ENCODE peak calls at places on chromosomes 1 and 21, in seven cellular contexts. N is AG04449, T is heart right ventricle, O is tibial nerve, U is LNCaP clone FGC, L is bronchial epithelial cell, G is heart left ventricle. E is an unnamed sample.

GRCh38 chr1:220755316-220755715 is 7.2 kb downstream of the MTARC2 start:
- DNase-seq in L (no peak), G (no peak), U (no peak), O (no peak), N (no peak), T (no peak), E (no peak)

GRCh38 chr21:46095814-46096595 is 1.9 kb upstream of the COL6A2 start:
- DNase-seq in U (no peak), T (no peak), O (no peak), N (no peak), L (no peak), G (peak), E (no peak)

GRCh38 chr1:47385020-47385419 is 31.1 kb upstream of the FOXE3 start:
- DNase-seq in N (no peak), G (no peak), U (no peak), O (no peak), T (no peak), L (no peak), E (no peak)

GRCh38 chr1:69568435-69569280 is 936 bp downstream of the LRRC7 start:
- DNase-seq in O (no peak), L (no peak), N (no peak), T (peak), G (no peak), U (no peak), E (no peak)

GRCh38 chr1:54002544-54003248 is 15.3 kb downstream of the LDLRAD1 start:
- DNase-seq in T (no peak), O (no peak), N (no peak), L (no peak), G (no peak), U (no peak), E (no peak)

GRCh38 chr1:155166373-155167165 is 6.5 kb downstream of the KRTCAP2 start:
- DNase-seq in N (no peak), O (no peak), T (peak), U (no peak), G (peak), L (no peak), E (peak)

GRCh38 chr1:93623875-93624274 is 57.8 kb downstream of the BCAR3 start:
- DNase-seq in G (no peak), T (no peak), U (no peak), O (no peak), L (peak), N (no peak), E (peak)

GRCh38 chr1:7229696-7230095 is 444.4 kb downstream of the CAMTA1 start:
- DNase-seq in N (no peak), T (no peak), G (no peak), U (no peak), O (no peak), L (no peak), E (peak)

GRCh38 chr21:39837861-39838359 is 29.3 kb upstream of the PCP4 start:
- DNase-seq in T (no peak), G (no peak), L (no peak), N (no peak), U (no peak), O (no peak), E (no peak)

GRCh38 chr1:227996187-227996950 is 10.4 kb upstream of the WNT3A start:
- DNase-seq in T (no peak), U (peak), N (no peak), O (no peak), G (no peak), L (peak), E (no peak)

GRCh38 chr1:154955039-154955717 is 721 bp downstream of the PBXIP1 start:
- DNase-seq in L (peak), U (no peak), O (no peak), T (no peak), G (peak), N (no peak), E (peak)

GRCh38 chr1:209213989-209214388 is 369.5 kb upstream of the CAMK1G start:
- DNase-seq in T (no peak), N (no peak), L (no peak), G (no peak), O (no peak), U (no peak), E (no peak)

GRCh38 chr1:67726224-67726623 is 41.2 kb downstream of the GADD45A start:
- DNase-seq in L (peak), G (no peak), T (no peak), O (no peak), N (no peak), U (no peak), E (peak)

GRCh38 chr1:175750366-175751111 is 7.1 kb upstream of the TNR start:
- DNase-seq in T (no peak), U (no peak), L (no peak), G (no peak), O (no peak), N (no peak), E (no peak)

GRCh38 chr1:84450916-84451315 is 28.1 kb upstream of the RPF1 start:
- DNase-seq in T (no peak), U (no peak), L (peak), O (no peak), N (no peak), G (no peak), E (no peak)

GRCh38 chr1:213017447-213018273 is 2.0 kb upstream of the ANGEL2 start:
- DNase-seq in G (no peak), L (no peak), T (no peak), U (no peak), N (no peak), O (no peak), E (no peak)
- TF ChIP-seq CTCF in G (no peak), L (no peak), T (no peak), U (no peak), N (no peak), O (no peak), E (no peak)

GRCh38 chr1:87684786-87685185 is 356.1 kb downstream of the LMO4 start:
- DNase-seq in U (no peak), N (peak), T (peak), O (no peak), L (peak), G (no peak), E (peak)
- H3K4me3 ChIP-seq in U (no peak), N (no peak), T (peak), O (peak), L (peak), G (peak), E (peak)

GRCh38 chr1:153513023-153513422 is 22.8 kb downstream of the S100A6 start:
- DNase-seq in T (no peak), G (no peak), L (no peak), O (no peak), N (no peak), U (no peak), E (no peak)
- TF ChIP-seq CTCF in T (peak), G (no peak), L (peak), O (no peak), N (no peak), U (peak), E (no peak)

DNA sequence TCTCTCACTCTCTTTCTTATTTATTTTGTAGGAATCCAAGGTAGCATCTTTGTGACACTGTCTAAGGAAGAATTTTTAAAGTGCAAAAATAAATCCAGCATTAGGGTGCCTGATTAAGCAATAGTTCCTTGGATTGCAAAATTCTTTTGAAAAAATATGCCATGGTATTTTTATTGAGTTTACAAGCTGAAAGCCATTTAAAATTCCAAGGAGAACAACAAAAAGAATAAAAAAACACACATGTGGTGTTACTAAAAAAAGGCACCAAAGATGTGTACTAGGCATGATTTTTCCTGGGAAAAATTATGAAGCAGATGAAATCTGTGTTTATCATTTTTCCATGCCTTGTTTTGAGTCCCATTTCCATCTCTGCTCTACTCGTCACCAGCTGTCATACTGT is 156.9 kb upstream of the ZNHIT6 start:
- DNase-seq in O (no peak), N (no peak), U (no peak), G (no peak), T (no peak), L (no peak), E (peak)
- H3K4me3 ChIP-seq in O (no peak), N (no peak), U (no peak), G (no peak), T (no peak), L (no peak), E (no peak)

GRCh38 chr1:153617677-153618076 is 1.6 kb upstream of the S100A14 start:
- DNase-seq in G (peak), N (no peak), T (peak), O (peak), L (no peak), U (no peak), E (peak)
- TF ChIP-seq CTCF in G (peak), N (peak), T (peak), O (peak), L (no peak), U (no peak), E (peak)